ENCODE peak calls at places on chromosomes 3 and 15, in ten cellular contexts. L, Z, Q, S, N, P, M, D, T and G are unnamed samples.

GRCh38 chr3:149610351-149611105 is 47.3 kb downstream of the WWTR1 start:
- DNase-seq in Z (no peak), M (no peak), S (no peak), T (no peak), P (peak), N (no peak), Q (no peak), L (no peak), D (no peak), G (no peak)

GRCh38 chr3:8970971-8971589 is 7.8 kb upstream of the RAD18 start:
- DNase-seq in T (peak), L (peak), Q (no peak), M (peak), N (peak), P (peak), Z (peak), D (peak), S (peak), G (no peak)

GRCh38 chr15:80153900-80154299 is 1.1 kb downstream of the FAH start:
- DNase-seq in L (no peak), Z (no peak), P (no peak), T (no peak), S (no peak), N (no peak), Q (no peak), D (no peak), M (no peak), G (peak)

GRCh38 chr3:128549283-128550112 is 56.5 kb upstream of the GATA2 start:
- DNase-seq in D (peak), T (peak), Z (no peak), L (no peak), Q (no peak), S (no peak), M (no peak), N (peak), P (no peak), G (no peak)

GRCh38 chr15:96119734-96120133 is 210.8 kb upstream of the NR2F2 start:
- DNase-seq in N (no peak), S (no peak), L (no peak), D (no peak), T (no peak), Q (no peak), M (no peak), Z (no peak), P (no peak), G (no peak)

GRCh38 chr15:29107971-29108645 is 161.5 kb downstream of the NSMCE3 start:
- DNase-seq in Q (no peak), N (no peak), L (no peak), D (no peak), S (no peak), Z (no peak), T (no peak), P (no peak), M (no peak), G (no peak)

GRCh38 chr3:195133462-195133861 is 137.5 kb downstream of the XXYLT1 start:
- DNase-seq in S (peak), P (peak), M (no peak), T (no peak), Q (no peak), L (no peak), D (no peak), Z (no peak), N (no peak), G (no peak)

GRCh38 chr3:104628185-104628789 is 738.4 kb upstream of the ALCAM start:
- DNase-seq in Z (no peak), D (peak), S (peak), L (peak), M (no peak), N (peak), Q (no peak), T (peak), P (no peak), G (peak)

GRCh38 chr3:49723631-49724551 is at the start of gene GMPPB:
- DNase-seq in S (peak), Z (peak), Q (peak), T (peak), N (peak), L (peak), M (peak), P (peak), D (peak), G (peak)

GRCh38 chr3:59866076-59866475 is 816.3 kb upstream of the CFAP20DC start:
- DNase-seq in P (no peak), Z (no peak), T (no peak), Q (no peak), S (no peak), N (peak), D (no peak), L (no peak), M (no peak), G (peak)

GRCh38 chr3:98594630-98594961 is 1.2 kb upstream of the CPOX start:
- DNase-seq in T (no peak), L (no peak), Z (no peak), P (no peak), D (no peak), Q (no peak), N (no peak), M (no peak), S (no peak), G (peak)

GRCh38 chr15:51931638-51932037 is 39.9 kb downstream of the LEO1 start:
- DNase-seq in N (no peak), L (no peak), S (no peak), D (no peak), Q (no peak), T (no peak), Z (no peak), M (peak), P (no peak), G (no peak)

GRCh38 chr3:108021533-108021932 is 69.3 kb downstream of the CD47 start:
- DNase-seq in Z (no peak), Q (no peak), P (no peak), D (no peak), T (no peak), S (no peak), N (no peak), M (no peak), L (no peak), G (no peak)

GRCh38 chr3:188212308-188212969 is 58.5 kb downstream of the LPP start:
- DNase-seq in M (no peak), P (no peak), S (no peak), N (no peak), Z (no peak), Q (no peak), D (no peak), L (no peak), T (peak), G (no peak)

GRCh38 chr15:55744026-55744655 is 1.2 kb upstream of the PRTG start:
- DNase-seq in Q (no peak), M (no peak), Z (no peak), S (no peak), L (no peak), P (no peak), N (no peak), D (no peak), T (no peak), G (no peak)